ENCODE peak calls at places on chromosomes 6 and 20, in nine cellular contexts. One of them, this sample, is unnamed.

GRCh38 chr6:27592107-27592480 is 119.2 kb upstream of the ZNF184 start:
- DNase-seq in hepatic stellate cell: no peak
- DNase-seq in hypothalamus: no peak
- DNase-seq in choroid plexus epithelial cell: peak; percentile 22
- DNase-seq in ELF-1: peak; percentile 61
- DNase-seq in heart right ventricle: no peak
- DNase-seq in M059J: no peak
- DNase-seq in Right ventricle myocardium superior: no peak
- DNase-seq in anterior cingulate cortex: no peak
- DNase-seq in this sample: no peak

GRCh38 chr6:157045831-157046454 is 268.8 kb downstream of the ARID1B start:
- DNase-seq in anterior cingulate cortex: no peak
- DNase-seq in choroid plexus epithelial cell: peak; percentile 78
- DNase-seq in M059J: peak; percentile 79
- DNase-seq in heart right ventricle: no peak
- DNase-seq in hypothalamus: no peak
- DNase-seq in ELF-1: no peak
- DNase-seq in Right ventricle myocardium superior: no peak
- DNase-seq in hepatic stellate cell: peak; percentile 53
- DNase-seq in this sample: no peak

GRCh38 chr20:63223121-63223825 is 7.3 kb upstream of the YTHDF1 start:
- DNase-seq in hepatic stellate cell: peak; percentile 59
- DNase-seq in ELF-1: peak; percentile 70
- DNase-seq in heart right ventricle: no peak
- DNase-seq in M059J: peak; percentile 53
- DNase-seq in hypothalamus: no peak
- DNase-seq in anterior cingulate cortex: no peak
- DNase-seq in choroid plexus epithelial cell: peak; percentile 50
- DNase-seq in Right ventricle myocardium superior: no peak
- DNase-seq in this sample: peak; percentile 43

GRCh38 chr6:112503210-112503609 is 156.1 kb downstream of the RFPL4B start:
- DNase-seq in Right ventricle myocardium superior: no peak
- DNase-seq in choroid plexus epithelial cell: peak; percentile 26
- DNase-seq in M059J: peak; percentile 20
- DNase-seq in hypothalamus: peak; percentile 3
- DNase-seq in hepatic stellate cell: no peak
- DNase-seq in ELF-1: peak; percentile 30
- DNase-seq in heart right ventricle: no peak
- DNase-seq in anterior cingulate cortex: no peak
- DNase-seq in this sample: no peak

GRCh38 chr20:6689339-6689973 is 78.0 kb upstream of the BMP2 start:
- DNase-seq in Right ventricle myocardium superior: no peak
- DNase-seq in hypothalamus: no peak
- DNase-seq in hepatic stellate cell: no peak
- DNase-seq in choroid plexus epithelial cell: no peak
- DNase-seq in heart right ventricle: no peak
- DNase-seq in anterior cingulate cortex: no peak
- DNase-seq in M059J: no peak
- DNase-seq in ELF-1: no peak
- DNase-seq in this sample: no peak

GRCh38 chr6:130965657-130966056 is 97.4 kb downstream of the EPB41L2 start:
- DNase-seq in heart right ventricle: no peak
- DNase-seq in ELF-1: no peak
- DNase-seq in choroid plexus epithelial cell: peak; percentile 47
- DNase-seq in hepatic stellate cell: peak; percentile 12
- DNase-seq in hypothalamus: no peak
- DNase-seq in Right ventricle myocardium superior: no peak
- DNase-seq in anterior cingulate cortex: no peak
- DNase-seq in M059J: peak; percentile 66
- DNase-seq in this sample: no peak

GRCh38 chr20:17394411-17394810 is 136.8 kb downstream of the BFSP1 start:
- DNase-seq in hypothalamus: no peak
- DNase-seq in ELF-1: no peak
- DNase-seq in hepatic stellate cell: no peak
- DNase-seq in M059J: peak; percentile 40
- DNase-seq in heart right ventricle: no peak
- DNase-seq in anterior cingulate cortex: no peak
- DNase-seq in choroid plexus epithelial cell: no peak
- DNase-seq in Right ventricle myocardium superior: no peak
- DNase-seq in this sample: no peak

GRCh38 chr6:111172563-111172962 is 85.3 kb downstream of the SLC16A10 start:
- DNase-seq in hypothalamus: no peak
- DNase-seq in M059J: no peak
- DNase-seq in Right ventricle myocardium superior: no peak
- DNase-seq in anterior cingulate cortex: no peak
- DNase-seq in heart right ventricle: no peak
- DNase-seq in choroid plexus epithelial cell: no peak
- DNase-seq in ELF-1: no peak
- DNase-seq in hepatic stellate cell: no peak
- DNase-seq in this sample: no peak

GRCh38 chr6:147434508-147434907 is 74.0 kb upstream of the SAMD5 start:
- DNase-seq in anterior cingulate cortex: no peak
- DNase-seq in Right ventricle myocardium superior: no peak
- DNase-seq in choroid plexus epithelial cell: peak; percentile 21
- DNase-seq in hypothalamus: no peak
- DNase-seq in M059J: no peak
- DNase-seq in hepatic stellate cell: no peak
- DNase-seq in heart right ventricle: no peak
- DNase-seq in ELF-1: no peak
- DNase-seq in this sample: no peak

GRCh38 chr20:11807070-11807741 is 110.5 kb upstream of the BTBD3 start:
- DNase-seq in hypothalamus: no peak
- DNase-seq in anterior cingulate cortex: no peak
- DNase-seq in hepatic stellate cell: peak; percentile 66
- DNase-seq in M059J: peak; percentile 95
- DNase-seq in heart right ventricle: no peak
- DNase-seq in ELF-1: no peak
- DNase-seq in Right ventricle myocardium superior: no peak
- DNase-seq in choroid plexus epithelial cell: peak; percentile 92
- DNase-seq in this sample: no peak

GRCh38 chr6:10093282-10093681 is 321.6 kb downstream of the TFAP2A start:
- DNase-seq in ELF-1: no peak
- DNase-seq in heart right ventricle: no peak
- DNase-seq in anterior cingulate cortex: no peak
- DNase-seq in hypothalamus: no peak
- DNase-seq in Right ventricle myocardium superior: no peak
- DNase-seq in M059J: no peak
- DNase-seq in hepatic stellate cell: no peak
- DNase-seq in choroid plexus epithelial cell: no peak
- DNase-seq in this sample: no peak

GRCh38 chr6:46281110-46281509 is 110.3 kb upstream of the ENPP5 start:
- DNase-seq in hepatic stellate cell: no peak
- DNase-seq in ELF-1: no peak
- DNase-seq in choroid plexus epithelial cell: no peak
- DNase-seq in hypothalamus: no peak
- DNase-seq in heart right ventricle: no peak
- DNase-seq in anterior cingulate cortex: no peak
- DNase-seq in M059J: no peak
- DNase-seq in Right ventricle myocardium superior: no peak
- DNase-seq in this sample: no peak

GRCh38 chr6:1470040-1470439 is 80.7 kb downstream of the FOXF2 start:
- DNase-seq in Right ventricle myocardium superior: no peak
- DNase-seq in anterior cingulate cortex: no peak
- DNase-seq in hepatic stellate cell: no peak
- DNase-seq in M059J: no peak
- DNase-seq in ELF-1: no peak
- DNase-seq in heart right ventricle: no peak
- DNase-seq in hypothalamus: no peak
- DNase-seq in choroid plexus epithelial cell: no peak
- DNase-seq in this sample: no peak

GRCh38 chr6:135576055-135576454 is 78.5 kb upstream of the AHI1 start:
- DNase-seq in M059J: peak; percentile 55
- DNase-seq in choroid plexus epithelial cell: peak; percentile 69
- DNase-seq in Right ventricle myocardium superior: no peak
- DNase-seq in hypothalamus: no peak
- DNase-seq in heart right ventricle: no peak
- DNase-seq in ELF-1: no peak
- DNase-seq in anterior cingulate cortex: no peak
- DNase-seq in hepatic stellate cell: no peak
- DNase-seq in this sample: no peak

GRCh38 chr6:650098-650497 is 6.8 kb downstream of the HUS1B start:
- DNase-seq in heart right ventricle: no peak
- DNase-seq in Right ventricle myocardium superior: no peak
- DNase-seq in ELF-1: no peak
- DNase-seq in choroid plexus epithelial cell: peak; percentile 42
- DNase-seq in hypothalamus: no peak
- DNase-seq in M059J: no peak
- DNase-seq in hepatic stellate cell: no peak
- DNase-seq in anterior cingulate cortex: no peak
- DNase-seq in this sample: no peak

GRCh38 chr20:53660947-53661381 is 67.3 kb upstream of the ZNF217 start:
- DNase-seq in anterior cingulate cortex: no peak
- DNase-seq in hepatic stellate cell: no peak
- DNase-seq in heart right ventricle: no peak
- DNase-seq in ELF-1: peak; percentile 15
- DNase-seq in Right ventricle myocardium superior: no peak
- DNase-seq in M059J: no peak
- DNase-seq in choroid plexus epithelial cell: no peak
- DNase-seq in hypothalamus: no peak
- DNase-seq in this sample: peak; percentile 27

GRCh38 chr6:146357578-146358340 is 185.9 kb upstream of the RAB32 start:
- DNase-seq in hypothalamus: no peak
- DNase-seq in Right ventricle myocardium superior: no peak
- DNase-seq in anterior cingulate cortex: no peak
- DNase-seq in M059J: peak; percentile 89
- DNase-seq in hepatic stellate cell: peak; percentile 9
- DNase-seq in choroid plexus epithelial cell: peak; percentile 68
- DNase-seq in heart right ventricle: no peak
- DNase-seq in ELF-1: no peak
- DNase-seq in this sample: no peak

GRCh38 chr6:113650610-113650979 is 206.6 kb upstream of the MARCKS start:
- DNase-seq in choroid plexus epithelial cell: no peak
- DNase-seq in Right ventricle myocardium superior: no peak
- DNase-seq in M059J: no peak
- DNase-seq in ELF-1: no peak
- DNase-seq in anterior cingulate cortex: no peak
- DNase-seq in hepatic stellate cell: no peak
- DNase-seq in hypothalamus: no peak
- DNase-seq in heart right ventricle: no peak
- DNase-seq in this sample: no peak

GRCh38 chr20:63268256-63268655 is 4.4 kb upstream of the ARFGAP1 start:
- DNase-seq in anterior cingulate cortex: no peak
- DNase-seq in M059J: no peak
- DNase-seq in heart right ventricle: no peak
- DNase-seq in Right ventricle myocardium superior: no peak
- DNase-seq in hypothalamus: no peak
- DNase-seq in hepatic stellate cell: no peak
- DNase-seq in ELF-1: no peak
- DNase-seq in choroid plexus epithelial cell: no peak
- DNase-seq in this sample: no peak

GRCh38 chr20:3082306-3082951 is 2.1 kb downstream of the AVP start:
- DNase-seq in hypothalamus: no peak
- DNase-seq in hepatic stellate cell: no peak
- DNase-seq in ELF-1: no peak
- DNase-seq in M059J: no peak
- DNase-seq in heart right ventricle: no peak
- DNase-seq in choroid plexus epithelial cell: no peak
- DNase-seq in anterior cingulate cortex: no peak
- DNase-seq in Right ventricle myocardium superior: no peak
- DNase-seq in this sample: no peak

GRCh38 chr20:11373391-11373790 is 544.3 kb upstream of the BTBD3 start:
- DNase-seq in ELF-1: no peak
- DNase-seq in M059J: peak; percentile 51
- DNase-seq in heart right ventricle: peak; percentile 3
- DNase-seq in Right ventricle myocardium superior: peak; percentile 49
- DNase-seq in hepatic stellate cell: no peak
- DNase-seq in anterior cingulate cortex: no peak
- DNase-seq in hypothalamus: no peak
- DNase-seq in choroid plexus epithelial cell: peak; percentile 26
- DNase-seq in this sample: no peak

GRCh38 chr6:7909323-7910276 is 988 bp downstream of the TXNDC5 start:
- DNase-seq in ELF-1: peak; percentile 66
- DNase-seq in M059J: peak; percentile 61
- DNase-seq in heart right ventricle: peak; percentile 56
- DNase-seq in choroid plexus epithelial cell: peak; percentile 31
- DNase-seq in hypothalamus: no peak
- DNase-seq in hepatic stellate cell: peak; percentile 67
- DNase-seq in Right ventricle myocardium superior: peak; percentile 73
- DNase-seq in anterior cingulate cortex: peak; percentile 33
- DNase-seq in this sample: peak; percentile 12

GRCh38 chr6:164097557-164098398 is 683.3 kb downstream of the QKI start:
- DNase-seq in hepatic stellate cell: no peak
- DNase-seq in M059J: peak; percentile 69
- DNase-seq in ELF-1: peak; percentile 47
- DNase-seq in anterior cingulate cortex: no peak
- DNase-seq in heart right ventricle: peak; percentile 58
- DNase-seq in choroid plexus epithelial cell: peak; percentile 75
- DNase-seq in Right ventricle myocardium superior: no peak
- DNase-seq in hypothalamus: no peak
- DNase-seq in this sample: no peak

GRCh38 chr20:52056203-52057062 is 135.1 kb downstream of the ZFP64 start:
- DNase-seq in M059J: peak; percentile 99
- DNase-seq in hypothalamus: no peak
- DNase-seq in hepatic stellate cell: peak; percentile 75
- DNase-seq in anterior cingulate cortex: no peak
- DNase-seq in heart right ventricle: no peak
- DNase-seq in Right ventricle myocardium superior: no peak
- DNase-seq in ELF-1: no peak
- DNase-seq in choroid plexus epithelial cell: peak; percentile 71
- DNase-seq in this sample: no peak

GRCh38 chr20:59805786-59806577 is 127.5 kb downstream of the SYCP2 start:
- DNase-seq in M059J: no peak
- DNase-seq in heart right ventricle: no peak
- DNase-seq in anterior cingulate cortex: no peak
- DNase-seq in Right ventricle myocardium superior: no peak
- DNase-seq in choroid plexus epithelial cell: no peak
- DNase-seq in hepatic stellate cell: no peak
- DNase-seq in hypothalamus: no peak
- DNase-seq in ELF-1: no peak
- DNase-seq in this sample: no peak

GRCh38 chr20:2133318-2134183 is 31.9 kb downstream of the STK35 start:
- DNase-seq in heart right ventricle: no peak
- DNase-seq in anterior cingulate cortex: no peak
- DNase-seq in Right ventricle myocardium superior: no peak
- DNase-seq in hepatic stellate cell: peak; percentile 70
- DNase-seq in hypothalamus: no peak
- DNase-seq in ELF-1: peak; percentile 57
- DNase-seq in choroid plexus epithelial cell: peak; percentile 58
- DNase-seq in M059J: peak; percentile 87
- DNase-seq in this sample: no peak